ENCODE peak calls at places on chromosomes 7 and 10, in five cellular contexts. C, R, W, T and F are unnamed samples.

GRCh38 chr7:21426286-21426957 is 1.5 kb upstream of the SP4 start:
- DNase-seq in C (peak; percentile 39), W (no peak), R (no peak), T (no peak), F (peak; percentile 2)

GRCh38 chr7:55309040-55309991 is 55.8 kb upstream of the LANCL2 start:
- DNase-seq in T (no peak), W (no peak), R (no peak), C (no peak), F (no peak)

GRCh38 chr7:139004321-139005075 is 23.3 kb upstream of the KIAA1549 start:
- DNase-seq in C (no peak), W (no peak), T (no peak), R (no peak), F (no peak)

GRCh38 chr10:66780796-66781195 is 145.0 kb upstream of the LRRTM3 start:
- DNase-seq in T (no peak), W (no peak), C (no peak), R (no peak), F (no peak)

GRCh38 chr10:116811691-116812090 is 37.6 kb upstream of the ENO4 start:
- DNase-seq in T (no peak), R (no peak), C (no peak), W (no peak), F (no peak)

GRCh38 chr10:71319800-71320392 is 837 bp downstream of the SLC29A3 start:
- DNase-seq in T (no peak), C (no peak), W (no peak), R (no peak), F (no peak)

GRCh38 chr7:74655785-74656420 is 1.6 kb upstream of the GTF2I start:
- DNase-seq in T (no peak), C (no peak), R (no peak), W (no peak), F (peak; percentile 10)

GRCh38 chr7:158828343-158829020 is 827 bp downstream of the ESYT2 start:
- DNase-seq in T (no peak), W (peak; percentile 49), R (peak; percentile 41), C (no peak), F (no peak)

GRCh38 chr10:11208908-11209809 is 191.5 kb downstream of the CELF2 start:
- DNase-seq in W (peak; percentile 58), R (no peak), T (no peak), C (no peak), F (no peak)

GRCh38 chr7:45563401-45563800 is 10.8 kb upstream of the ADCY1 start:
- DNase-seq in W (no peak), R (no peak), C (no peak), T (no peak), F (no peak)

GRCh38 chr7:36276428-36277246 is 113.0 kb upstream of the ANLN start:
- DNase-seq in W (no peak), C (no peak), T (no peak), R (no peak), F (no peak)

GRCh38 chr7:24714676-24715010 is 42.6 kb downstream of the GSDME start:
- DNase-seq in W (no peak), T (no peak), R (no peak), C (no peak), F (no peak)

GRCh38 chr7:2478387-2478760 is 2.2 kb upstream of the GRIFIN start:
- DNase-seq in C (no peak), R (peak; percentile 68), T (no peak), W (no peak), F (peak; percentile 66)

GRCh38 chr7:129213828-129214227 is 11.0 kb upstream of the AHCYL2 start:
- DNase-seq in C (no peak), R (no peak), W (peak; percentile 17), T (no peak), F (no peak)

GRCh38 chr10:24344279-24344678 is 135.3 kb downstream of the KIAA1217 start:
- DNase-seq in C (peak; percentile 96), R (no peak), T (peak; percentile 89), W (peak; percentile 34), F (peak; percentile 96)

GRCh38 chr10:27815261-27815660 is 69.6 kb upstream of the MKX start:
- DNase-seq in W (no peak), R (no peak), T (no peak), C (no peak), F (no peak)

GRCh38 chr7:154777023-154777422 is 225.9 kb downstream of the PAXIP1 start:
- DNase-seq in W (peak; percentile 12), T (no peak), C (no peak), R (no peak), F (no peak)

GRCh38 chr7:45216622-45217165 is 59.1 kb downstream of the RAMP3 start:
- DNase-seq in C (no peak), R (no peak), T (no peak), W (no peak), F (no peak)

GRCh38 chr10:1107679-1108078 is 51.5 kb downstream of the WDR37 start:
- DNase-seq in T (no peak), C (no peak), W (no peak), R (no peak), F (no peak)

GRCh38 chr7:155702616-155703015 is 58.2 kb downstream of the RBM33 start:
- DNase-seq in R (no peak), C (peak; percentile 8), T (peak; percentile 18), W (no peak), F (peak; percentile 12)

GRCh38 chr10:35542303-35542702 is 62.8 kb upstream of the GJD4 start:
- DNase-seq in R (no peak), W (no peak), T (no peak), C (no peak), F (no peak)

GRCh38 chr10:35545878-35546631 is 59.1 kb upstream of the GJD4 start:
- DNase-seq in C (peak; percentile 46), W (no peak), T (no peak), R (no peak), F (peak; percentile 40)

GRCh38 chr10:35545079-35545657 is 60.0 kb upstream of the GJD4 start:
- DNase-seq in W (no peak), C (no peak), T (no peak), R (no peak), F (no peak)

GRCh38 chr10:35552622-35553342 is 52.4 kb upstream of the GJD4 start:
- DNase-seq in T (no peak), C (no peak), R (no peak), W (no peak), F (no peak)

GRCh38 chr10:35546824-35547225 is 58.3 kb upstream of the GJD4 start:
- DNase-seq in R (no peak), T (peak; percentile 46), W (no peak), C (peak; percentile 35), F (peak; percentile 65)
- TF ChIP-seq CTCF in R (no peak), T (peak; percentile 37), W (no peak), C (peak; percentile 6), F (no peak)

DNA sequence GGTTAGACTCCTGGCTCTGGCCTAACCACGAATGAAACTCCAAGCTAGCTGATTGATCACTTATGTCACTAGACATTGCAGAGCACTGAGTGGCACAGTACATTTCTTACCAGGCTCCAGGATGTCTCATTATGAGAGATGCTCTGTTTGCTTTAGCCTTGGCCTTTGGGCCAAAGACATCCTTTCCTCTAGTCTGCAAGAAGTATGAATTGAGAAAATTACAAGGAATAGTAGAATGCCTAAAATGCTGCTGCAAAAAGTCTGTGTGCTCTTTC is 303.6 kb downstream of the PRKG1 start:
- DNase-seq in T (no peak), C (no peak), W (no peak), R (no peak), F (no peak)
- H3K4me3 ChIP-seq in T (no peak overlapping the region), C (no peak overlapping the region), W (no peak overlapping the region), R (no peak overlapping the region), F (no peak overlapping the region)

GRCh38 chr10:58394471-58394870 is 9.3 kb downstream of the TFAM start:
- DNase-seq in T (no peak), C (no peak), R (no peak), W (no peak), F (no peak)
- TF ChIP-seq CTCF in T (no peak), C (no peak), R (no peak), W (no peak), F (no peak)

DNA sequence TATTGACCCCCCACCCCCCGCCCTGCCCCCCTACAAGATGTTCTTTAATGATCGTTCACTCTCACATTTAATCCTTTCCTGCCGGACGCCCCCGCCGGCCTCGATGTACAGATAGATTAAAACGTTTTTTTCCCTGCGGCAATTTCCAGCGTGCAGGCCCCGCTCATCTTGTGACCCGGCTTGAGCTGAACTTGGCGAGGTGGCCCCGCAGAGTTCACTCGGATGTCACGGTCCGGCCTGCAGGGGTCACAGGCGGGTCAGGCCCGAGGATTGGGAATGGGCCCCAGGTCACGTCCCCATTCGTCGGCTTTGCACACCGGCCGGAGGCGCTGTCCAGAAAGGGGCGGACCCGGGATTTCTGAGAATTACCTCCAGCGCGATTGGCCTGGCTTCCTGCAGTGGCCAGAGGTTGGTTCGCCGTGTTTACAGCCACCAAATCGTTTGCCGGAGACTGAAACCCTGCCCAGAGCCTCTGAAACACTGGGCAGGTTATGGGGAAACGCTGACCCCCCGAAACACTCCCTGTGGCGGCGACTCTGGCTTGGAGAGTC is 1.9 kb upstream of the CYP26A1 start:
- DNase-seq in T (no peak), C (no peak), W (no peak), R (no peak), F (no peak)
- H3K4me3 ChIP-seq in T (peak overlapping the region; percentile 12), C (peak overlapping the region; percentile 41), W (no peak overlapping the region), R (no peak overlapping the region), F (peak overlapping the region; percentile 22)

GRCh38 chr7:127591189-127591588 is 2.3 kb upstream of the FSCN3 start:
- DNase-seq in T (no peak), C (no peak), W (no peak), R (no peak), F (no peak)

GRCh38 chr7:127587663-127588018 is 570 bp upstream of the ARF5 start:
- DNase-seq in R (no peak), W (no peak), C (no peak), T (no peak), F (no peak)

GRCh38 chr7:127588019-127588696 is at the start of gene ARF5:
- DNase-seq in W (peak; percentile 90), C (peak; percentile 80), T (peak; percentile 60), R (peak; percentile 83), F (peak; percentile 73)

GRCh38 chr7:127589901-127590300 is 1.7 kb downstream of the ARF5 start:
- DNase-seq in C (no peak), W (no peak), T (no peak), R (no peak), F (no peak)

DNA sequence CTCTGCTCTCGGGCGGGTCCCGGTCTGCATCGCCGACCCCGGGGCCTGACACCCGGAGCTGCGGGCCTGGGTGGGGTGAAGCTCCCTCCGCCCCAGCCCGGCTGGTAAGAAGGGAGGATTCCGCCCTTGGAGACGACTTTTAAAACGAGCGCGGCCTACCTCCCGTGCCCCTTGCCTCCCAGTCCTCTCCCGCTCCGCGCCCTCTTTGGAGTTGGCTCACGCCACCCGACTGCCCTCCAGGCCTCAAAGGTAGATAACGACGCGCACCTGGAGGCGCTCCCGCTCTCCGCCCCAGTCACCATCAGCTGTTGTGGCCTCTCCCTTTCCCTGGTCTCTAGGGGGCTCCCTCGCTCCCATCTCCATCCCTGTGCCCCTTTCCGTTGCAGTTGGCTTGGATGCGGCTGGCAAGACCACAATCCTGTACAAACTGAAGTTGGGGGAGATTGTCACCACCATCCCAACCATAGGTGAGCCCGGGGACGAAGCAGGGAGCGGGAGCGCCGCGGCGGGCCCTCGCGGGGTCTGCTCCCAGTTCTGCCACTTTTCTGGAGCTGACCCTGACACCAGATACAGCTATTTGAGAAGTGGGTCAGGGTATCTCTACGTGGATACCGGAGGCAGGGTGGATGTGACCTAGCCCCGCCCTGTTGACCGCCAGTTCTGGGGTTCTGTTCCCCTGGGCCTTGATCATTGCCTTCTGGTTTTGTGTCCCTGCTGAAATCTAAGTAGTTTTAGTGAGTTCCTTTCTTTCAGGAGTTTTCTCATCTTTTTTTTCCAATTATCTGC is 679 bp downstream of the ARF5 start:
- DNase-seq in W (peak; percentile 46), T (peak; percentile 22), C (peak; percentile 46), R (no peak), F (peak; percentile 51)
- TF ChIP-seq CTCF in W (peak; percentile 69), T (peak; percentile 82), C (peak; percentile 63), R (no peak), F (peak; percentile 59)